ENCODE peak calls at places on chromosome 18, in eight cellular contexts. C is pancreas; A is cardiac muscle cell; Q is heart right ventricle; H is ascending aorta; L is aorta; D is adrenal gland; U is CD4-positive, CD25-positive, alpha-beta regulatory T cell. S is an unnamed sample.
A peak's percentile ranks its signal among the peaks of the same experiment; 100 is the strongest.

GRCh38 chr18:35478520-35479435 is 19.0 kb downstream of the INO80C start:
- DNase-seq in C (no peak), A (peak; percentile 39), Q (no peak), H (no peak), L (no peak), D (no peak), U (peak; percentile 18), S (no peak)

GRCh38 chr18:36405611-36406010 is 108.1 kb downstream of the FHOD3 start:
- DNase-seq in C (no peak), A (no peak), Q (no peak), H (no peak), L (no peak), D (no peak), U (no peak), S (no peak)

GRCh38 chr18:36191286-36191685 is 4.0 kb downstream of the MOCOS start:
- DNase-seq in C (no peak), A (no peak), Q (no peak), H (no peak), L (no peak), D (no peak), U (no peak), S (no peak)

GRCh38 chr18:62716679-62717058 is 1.3 kb downstream of the PHLPP1 start:
- DNase-seq in C (peak; percentile 84), A (peak; percentile 29), Q (peak; percentile 45), H (no peak), L (peak; percentile 85), D (peak; percentile 53), U (peak; percentile 44), S (peak; percentile 65)

GRCh38 chr18:74353169-74353775 is 37.6 kb downstream of the C18orf63 start:
- DNase-seq in C (no peak), A (peak; percentile 87), Q (peak; percentile 78), H (no peak), L (no peak), D (peak; percentile 65), U (peak; percentile 68), S (no peak)

GRCh38 chr18:38847326-38847725 is 1281.7 kb upstream of the CELF4 start:
- DNase-seq in C (no peak), A (no peak), Q (no peak), H (no peak), L (no peak), D (no peak), U (no peak), S (no peak)

GRCh38 chr18:33466822-33467221 is 26.3 kb upstream of the CCDC178 start:
- DNase-seq in C (no peak), A (no peak), Q (no peak), H (no peak), L (no peak), D (no peak), U (no peak), S (no peak)

GRCh38 chr18:23992119-23992940 is 22.2 kb upstream of the TTC39C start:
- DNase-seq in C (no peak), A (no peak), Q (peak; percentile 34), H (no peak), L (no peak), D (peak; percentile 77), U (peak; percentile 86), S (peak; percentile 73)

GRCh38 chr18:4068552-4069158 is 386.5 kb downstream of the DLGAP1 start:
- DNase-seq in C (no peak), A (peak; percentile 60), Q (peak; percentile 31), H (no peak), L (no peak), D (peak; percentile 65), U (peak; percentile 42), S (peak; percentile 12)

GRCh38 chr18:77068321-77068841 is 64.2 kb downstream of the MBP start:
- DNase-seq in C (no peak), A (peak; percentile 72), Q (no peak), H (no peak), L (no peak), D (no peak), U (peak; percentile 60), S (no peak)

GRCh38 chr18:62328775-62329525 is 3.8 kb downstream of the TNFRSF11A start:
- DNase-seq in C (no peak), A (no peak), Q (no peak), H (no peak), L (no peak), D (no peak), U (peak; percentile 15), S (no peak)

GRCh38 chr18:40852406-40852805 is 1102.6 kb upstream of the PIK3C3 start:
- DNase-seq in C (no peak), A (no peak), Q (no peak), H (no peak), L (no peak), D (no peak), U (no peak), S (no peak)

GRCh38 chr18:66143029-66143428 is 392.2 kb downstream of the CDH7 start:
- DNase-seq in C (no peak), A (no peak), Q (no peak), H (no peak), L (no peak), D (no peak), U (no peak), S (no peak)

GRCh38 chr18:25229080-25229479 is 122.9 kb downstream of the ZNF521 start:
- DNase-seq in C (no peak), A (peak; percentile 80), Q (peak; percentile 42), H (no peak), L (no peak), D (peak; percentile 44), U (no peak), S (no peak)

DNA sequence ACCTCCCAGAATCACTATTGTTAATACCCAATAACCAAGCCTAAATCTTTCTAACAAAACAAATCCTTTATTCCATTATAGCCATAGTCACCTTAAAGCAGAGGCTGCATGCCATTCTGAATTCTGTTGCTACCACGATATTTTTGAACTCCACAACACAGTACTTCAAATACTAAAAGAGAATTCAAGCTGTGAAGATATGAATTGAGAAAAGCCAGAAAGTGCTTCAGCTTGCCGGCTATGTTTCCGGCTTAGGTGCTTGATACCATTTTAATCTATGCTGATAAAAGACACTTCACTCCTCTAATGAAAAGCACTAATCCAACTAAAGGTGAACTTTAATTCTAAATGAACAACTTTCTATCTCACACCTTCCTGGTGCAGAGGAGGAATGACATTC is 41.3 kb downstream of the GAREM1 start:
- DNase-seq in C (no peak), A (no peak), Q (no peak), H (no peak), L (no peak), D (no peak), U (no peak), S (no peak)
- H3K4me3 ChIP-seq in C (no peak overlapping the region), A (peak overlapping the region; percentile 3), Q (no peak overlapping the region), H (no peak overlapping the region), L (no peak overlapping the region), D (no peak overlapping the region), U (no peak overlapping the region), S (no peak overlapping the region)

DNA sequence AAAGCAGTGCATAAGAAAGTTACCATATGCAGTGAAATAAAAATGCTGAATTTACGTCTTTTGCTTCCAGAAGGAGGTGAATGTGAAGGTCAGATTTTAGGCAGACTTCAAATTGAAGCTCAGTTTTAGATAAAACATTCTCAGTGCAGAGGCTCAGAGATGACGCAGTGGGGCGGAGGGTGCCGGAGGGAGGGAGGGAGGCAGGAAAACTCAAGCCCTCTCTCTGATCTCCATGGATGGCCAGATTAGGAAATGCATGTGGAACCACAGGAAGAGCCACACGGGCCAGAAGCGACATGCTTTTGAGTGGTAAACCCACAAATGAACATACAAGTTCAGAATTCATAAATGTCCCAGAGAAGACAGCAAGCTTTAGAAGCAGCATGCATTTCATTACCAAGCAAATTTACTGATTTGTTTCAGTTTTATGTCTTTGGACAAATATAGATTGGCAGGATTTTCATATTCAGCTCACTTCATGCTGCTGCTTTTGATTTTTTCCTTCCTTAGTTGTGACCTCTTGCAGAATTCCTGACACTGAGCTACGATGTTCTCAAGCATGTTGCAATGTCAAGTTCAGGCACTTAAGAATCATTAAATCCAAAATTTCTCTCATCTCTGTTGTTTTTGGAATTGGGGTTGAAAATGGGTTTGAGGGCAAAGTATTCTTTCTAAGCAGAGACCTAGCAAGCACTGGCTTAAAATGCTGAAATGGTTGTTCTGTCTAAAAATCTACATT is 29.7 kb upstream of the APCDD1 start:
- DNase-seq in C (no peak), A (peak; percentile 58), Q (peak; percentile 32), H (no peak), L (no peak), D (peak; percentile 47), U (no peak), S (no peak)
- H3K4me1 ChIP-seq in C (no peaks in the 10 kb centered on the region), A (no peaks in the 10 kb centered on the region), Q (no peaks in the 10 kb centered on the region), H (no peaks in the 10 kb centered on the region), L (no peaks in the 10 kb centered on the region), D (no peaks in the 10 kb centered on the region), U (no peaks in the 10 kb centered on the region), S (peaks cover 8% of the 10 kb centered on the region)

GRCh38 chr18:78689606-78690005 is 290.0 kb upstream of the SALL3 start:
- DNase-seq in C (no peak), A (no peak), Q (no peak), H (no peak), L (no peak), D (no peak), U (no peak), S (no peak)

GRCh38 chr18:78693429-78693828 is 286.2 kb upstream of the SALL3 start:
- DNase-seq in C (no peak), A (no peak), Q (no peak), H (no peak), L (no peak), D (no peak), U (no peak), S (no peak)

GRCh38 chr18:78688249-78688648 is 291.4 kb upstream of the SALL3 start:
- DNase-seq in C (no peak), A (no peak), Q (no peak), H (no peak), L (no peak), D (no peak), U (no peak), S (no peak)

GRCh38 chr18:78688916-78689315 is 290.7 kb upstream of the SALL3 start:
- DNase-seq in C (no peak), A (no peak), Q (no peak), H (no peak), L (no peak), D (no peak), U (no peak), S (no peak)

GRCh38 chr18:78692105-78692504 is 287.5 kb upstream of the SALL3 start:
- DNase-seq in C (no peak), A (no peak), Q (no peak), H (no peak), L (no peak), D (no peak), U (peak; percentile 23), S (no peak)
- H3K27me3 ChIP-seq in C (no peaks in the 10 kb centered on the region), A (no peaks in the 10 kb centered on the region), Q (no peaks in the 10 kb centered on the region), H (no peaks in the 10 kb centered on the region), L (no peaks in the 10 kb centered on the region), D (no peaks in the 10 kb centered on the region), U (no peaks in the 10 kb centered on the region), S (peaks cover 5% of the 10 kb centered on the region)

GRCh38 chr18:10406172-10406663 is 48.2 kb upstream of the APCDD1 start:
- DNase-seq in C (no peak), A (no peak), Q (peak; percentile 29), H (no peak), L (no peak), D (no peak), U (no peak), S (no peak)

GRCh38 chr18:10412933-10413332 is 41.5 kb upstream of the APCDD1 start:
- DNase-seq in C (no peak), A (no peak), Q (no peak), H (no peak), L (no peak), D (no peak), U (no peak), S (no peak)

GRCh38 chr18:10410472-10411300 is 43.7 kb upstream of the APCDD1 start:
- DNase-seq in C (no peak), A (no peak), Q (no peak), H (no peak), L (no peak), D (no peak), U (no peak), S (no peak)

GRCh38 chr18:10408131-10408530 is 46.3 kb upstream of the APCDD1 start:
- DNase-seq in C (no peak), A (no peak), Q (no peak), H (no peak), L (no peak), D (no peak), U (no peak), S (no peak)

GRCh38 chr18:10409041-10409440 is 45.4 kb upstream of the APCDD1 start:
- DNase-seq in C (no peak), A (no peak), Q (no peak), H (no peak), L (no peak), D (no peak), U (no peak), S (no peak)
- H3K4me3 ChIP-seq in C (no peak overlapping the region), A (no peak overlapping the region), Q (no peak overlapping the region), H (no peak overlapping the region), L (no peak overlapping the region), D (no peak overlapping the region), U (no peak overlapping the region), S (no peak overlapping the region)

S was measured in heart left ventricle.